ENCODE peak calls at places on chromosomes 3 and 15, in six cellular contexts. H, F, M, S, U and C are unnamed samples.

GRCh38 chr15:40847225-40847961 is 3.5 kb downstream of the SPINT1 start:
- DNase-seq in H (peak; percentile 28), F (no peak), M (peak; percentile 80), S (peak; percentile 94), U (no peak), C (no peak)

GRCh38 chr3:127889461-127889863 is 25.6 kb upstream of the KBTBD12 start:
- DNase-seq in H (peak; percentile 33), F (no peak), M (no peak), S (no peak), U (no peak), C (peak; percentile 73)

GRCh38 chr3:130379274-130379673 is 33.8 kb downstream of the COL6A5 start:
- DNase-seq in H (no peak), F (no peak), M (no peak), S (no peak), U (no peak), C (peak; percentile 4)

GRCh38 chr3:184168363-184169120 is 6.1 kb upstream of the AP2M1 start:
- DNase-seq in H (peak; percentile 84), F (no peak), M (no peak), S (no peak), U (no peak), C (peak; percentile 72)

GRCh38 chr3:52022323-52023100 is 26.8 kb upstream of the RPL29 start:
- DNase-seq in H (peak; percentile 38), F (no peak), M (peak; percentile 53), S (no peak), U (no peak), C (no peak)

GRCh38 chr3:177694316-177694715 is 497.0 kb upstream of the TBL1XR1 start:
- DNase-seq in H (peak; percentile 71), F (no peak), M (no peak), S (no peak), U (no peak), C (no peak)

GRCh38 chr15:62647195-62647865 is 395.2 kb upstream of the TPM1 start:
- DNase-seq in H (peak; percentile 68), F (no peak), M (no peak), S (peak; percentile 50), U (no peak), C (peak; percentile 15)

GRCh38 chr15:41691471-41691870 is 31.3 kb downstream of the MGA start:
- DNase-seq in H (no peak), F (no peak), M (no peak), S (no peak), U (no peak), C (peak; percentile 25)

GRCh38 chr15:68815598-68815997 is 5.1 kb downstream of the ANP32A start:
- DNase-seq in H (no peak), F (no peak), M (no peak), S (no peak), U (no peak), C (no peak)

GRCh38 chr3:126341755-126342150 is 15.5 kb downstream of the KLF15 start:
- DNase-seq in H (no peak), F (no peak), M (no peak), S (no peak), U (peak; percentile 39), C (no peak)

GRCh38 chr3:24401090-24401810 is 93.4 kb downstream of the THRB start:
- DNase-seq in H (no peak), F (no peak), M (no peak), S (no peak), U (no peak), C (no peak)

GRCh38 chr15:73951591-73951990 is 25.3 kb downstream of the LOXL1 start:
- DNase-seq in H (no peak), F (no peak), M (no peak), S (no peak), U (no peak), C (no peak)

GRCh38 chr3:12288466-12289129 is at the start of gene PPARG:
- DNase-seq in H (no peak), F (peak; percentile 33), M (peak; percentile 63), S (peak; percentile 67), U (peak; percentile 72), C (peak; percentile 87)

GRCh38 chr3:12296511-12296910 is 7.6 kb downstream of the PPARG start:
- DNase-seq in H (no peak), F (peak; percentile 33), M (no peak), S (no peak), U (no peak), C (no peak)

GRCh38 chr3:12289562-12289961 is 692 bp downstream of the PPARG start:
- DNase-seq in H (no peak), F (no peak), M (no peak), S (no peak), U (no peak), C (no peak)

GRCh38 chr3:12294885-12295580 is 6.2 kb downstream of the PPARG start:
- DNase-seq in H (peak; percentile 93), F (no peak), M (no peak), S (peak; percentile 3), U (no peak), C (peak; percentile 77)

DNA sequence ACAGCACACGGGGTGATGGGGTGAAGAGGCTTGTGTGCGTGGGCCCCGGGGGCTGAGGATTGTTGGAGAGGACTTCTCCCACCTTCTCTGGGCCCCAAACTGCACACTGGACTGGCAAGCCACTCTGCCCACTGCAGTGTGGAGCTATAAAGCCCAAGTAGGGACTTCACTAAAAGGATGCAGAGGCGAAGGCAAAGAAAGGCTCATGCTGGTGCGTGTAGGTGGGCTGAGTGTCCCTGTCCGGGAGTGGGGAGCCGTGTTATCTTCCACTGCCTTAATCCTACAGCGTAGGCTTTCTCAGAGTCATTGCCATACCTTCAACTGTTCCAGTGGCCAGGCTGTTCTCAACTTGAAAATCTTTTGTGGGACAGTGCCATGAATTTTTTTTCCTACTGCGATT is 3.9 kb downstream of the PPARG start:
- DNase-seq in H (no peak), F (no peak), M (no peak), S (no peak), U (no peak), C (no peak)
- H4K8ac ChIP-seq in H (no peak overlapping the region), F (no peak overlapping the region), M (no peak overlapping the region), S (no peak overlapping the region), U (no peak overlapping the region), C (no peak overlapping the region)

GRCh38 chr3:15976524-15976923 is 178.7 kb upstream of the ANKRD28 start:
- DNase-seq in H (no peak), F (no peak), M (no peak), S (no peak), U (no peak), C (no peak)
- H4K8ac ChIP-seq in H (no peak overlapping the region), F (no peak overlapping the region), M (no peak overlapping the region), S (no peak overlapping the region), U (no peak overlapping the region), C (no peak overlapping the region)

GRCh38 chr3:73561494-73561893 is 63.2 kb downstream of the PDZRN3 start:
- DNase-seq in H (no peak), F (no peak), M (no peak), S (no peak), U (no peak), C (no peak)

GRCh38 chr3:73563896-73564582 is 60.7 kb downstream of the PDZRN3 start:
- DNase-seq in H (peak; percentile 49), F (no peak), M (no peak), S (no peak), U (no peak), C (peak; percentile 79)

GRCh38 chr3:73559730-73560129 is 65.0 kb downstream of the PDZRN3 start:
- DNase-seq in H (peak; percentile 52), F (no peak), M (no peak), S (no peak), U (no peak), C (no peak)

GRCh38 chr3:73556520-73557371 is 68.0 kb downstream of the PDZRN3 start:
- DNase-seq in H (peak; percentile 22), F (no peak), M (peak; percentile 55), S (peak; percentile 62), U (no peak), C (no peak)

GRCh38 chr3:73558399-73559075 is 66.2 kb downstream of the PDZRN3 start:
- DNase-seq in H (peak; percentile 72), F (no peak), M (no peak), S (peak; percentile 14), U (no peak), C (no peak)
- H4K8ac ChIP-seq in H (peak overlapping the region; percentile 54), F (no peak overlapping the region), M (no peak overlapping the region), S (no peak overlapping the region), U (no peak overlapping the region), C (no peak overlapping the region)

GRCh38 chr3:37862712-37863551 is 1.3 kb downstream of the CTDSPL start:
- DNase-seq in H (peak; percentile 75), F (peak; percentile 21), M (peak; percentile 41), S (peak; percentile 57), U (peak; percentile 49), C (no peak)
- H4K8ac ChIP-seq in H (peak overlapping the region; percentile 12), F (no peak overlapping the region), M (no peak overlapping the region), S (no peak overlapping the region), U (no peak overlapping the region), C (no peak overlapping the region)

DNA sequence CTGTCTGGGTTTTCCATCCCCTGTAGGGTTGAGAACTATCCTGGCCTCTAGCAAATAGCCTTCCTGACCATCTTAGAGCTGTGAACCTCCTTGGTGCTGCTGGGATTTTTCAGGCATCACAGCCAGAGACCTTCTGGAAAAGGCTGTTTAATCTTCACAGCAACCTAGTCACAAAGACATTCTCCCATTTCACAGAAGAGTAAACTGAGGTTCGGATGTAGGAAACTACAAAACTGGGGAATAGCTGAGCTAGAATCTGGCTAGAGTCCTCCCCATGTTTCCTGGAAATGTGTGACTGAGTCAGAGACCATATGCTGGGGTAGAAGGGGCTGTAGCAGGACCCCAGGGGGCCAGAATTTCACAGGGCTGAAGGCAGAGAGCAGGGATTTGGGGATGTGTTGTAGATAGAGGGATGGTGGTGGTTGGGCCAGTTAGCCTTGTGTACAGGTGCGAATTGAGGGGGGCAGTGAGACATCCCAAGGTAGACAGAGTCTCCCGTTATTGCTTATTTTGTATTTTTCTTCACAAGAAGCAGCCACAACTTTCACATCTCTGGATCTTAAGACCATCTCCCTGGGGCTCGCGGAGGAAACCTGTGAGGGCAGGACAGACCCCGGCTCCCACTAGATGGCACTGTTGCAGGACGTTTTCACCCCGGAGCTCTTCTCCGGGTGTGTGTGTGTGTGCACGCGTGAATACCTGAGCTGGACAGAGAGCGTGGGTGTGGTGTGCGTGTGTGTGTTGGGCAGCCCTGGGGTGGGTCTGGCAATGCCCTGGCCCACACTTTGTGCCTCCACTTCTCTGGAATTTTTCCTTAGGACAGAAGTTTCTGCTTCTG is 66.9 kb upstream of the PRR23C start:
- DNase-seq in H (peak; percentile 55), F (peak; percentile 51), M (peak; percentile 73), S (peak; percentile 62), U (peak; percentile 87), C (peak; percentile 73)
- H4K8ac ChIP-seq in H (no peak overlapping the region), F (no peak overlapping the region), M (no peak overlapping the region), S (no peak overlapping the region), U (no peak overlapping the region), C (no peak overlapping the region)